ENCODE peak calls at places on chromosomes 1 and 21, in four cellular contexts. One of them, this sample, is unnamed.

GRCh38 chr1:185393821-185394220 is 76.8 kb upstream of the IVNS1ABP start:
- DNase-seq in heart left ventricle: no peak
- DNase-seq in Peyer's patch: no peak
- DNase-seq in transverse colon: no peak
- DNase-seq in this sample: no peak

GRCh38 chr1:50419192-50419906 is 3.9 kb downstream of the DMRTA2 start:
- DNase-seq in heart left ventricle: no peak
- DNase-seq in Peyer's patch: peak; percentile 54
- DNase-seq in transverse colon: no peak
- DNase-seq in this sample: peak; percentile 28

GRCh38 chr1:230194525-230194924 is 127.5 kb downstream of the GALNT2 start:
- DNase-seq in heart left ventricle: no peak
- DNase-seq in Peyer's patch: no peak
- DNase-seq in transverse colon: no peak
- DNase-seq in this sample: no peak

GRCh38 chr1:51648180-51649109 is 31.6 kb downstream of the OSBPL9 start:
- DNase-seq in heart left ventricle: no peak
- DNase-seq in Peyer's patch: peak; percentile 53
- DNase-seq in transverse colon: peak; percentile 56
- DNase-seq in this sample: peak; percentile 58

GRCh38 chr1:59128784-59129227 is 168.1 kb upstream of the FGGY start:
- DNase-seq in heart left ventricle: no peak
- DNase-seq in Peyer's patch: no peak
- DNase-seq in transverse colon: no peak
- DNase-seq in this sample: no peak

GRCh38 chr1:5691795-5692517 is 300.3 kb downstream of the NPHP4 start:
- DNase-seq in heart left ventricle: no peak
- DNase-seq in Peyer's patch: no peak
- DNase-seq in transverse colon: no peak
- DNase-seq in this sample: no peak

GRCh38 chr1:208791458-208791857 is 547.3 kb upstream of the PLXNA2 start:
- DNase-seq in heart left ventricle: no peak
- DNase-seq in Peyer's patch: no peak
- DNase-seq in transverse colon: no peak
- DNase-seq in this sample: no peak

GRCh38 chr1:31591425-31592093 is 15.2 kb downstream of the TINAGL1 start:
- DNase-seq in heart left ventricle: no peak
- DNase-seq in Peyer's patch: peak; percentile 48
- DNase-seq in transverse colon: no peak
- DNase-seq in this sample: no peak

GRCh38 chr1:218462591-218462990 is 117.5 kb downstream of the TGFB2 start:
- DNase-seq in heart left ventricle: no peak
- DNase-seq in Peyer's patch: no peak
- DNase-seq in transverse colon: no peak
- DNase-seq in this sample: no peak

GRCh38 chr1:244780311-244780710 is 55.1 kb upstream of the COX20 start:
- DNase-seq in heart left ventricle: no peak
- DNase-seq in Peyer's patch: no peak
- DNase-seq in transverse colon: no peak
- DNase-seq in this sample: no peak

GRCh38 chr1:208851376-208851775 is 607.2 kb upstream of the PLXNA2 start:
- DNase-seq in heart left ventricle: no peak
- DNase-seq in Peyer's patch: no peak
- DNase-seq in transverse colon: no peak
- DNase-seq in this sample: no peak

GRCh38 chr1:46174448-46175231 is at the start of gene TSPAN1:
- DNase-seq in heart left ventricle: no peak
- DNase-seq in Peyer's patch: no peak
- DNase-seq in transverse colon: no peak
- DNase-seq in this sample: no peak

GRCh38 chr1:231512147-231512698 is 16.2 kb upstream of the TSNAX start:
- DNase-seq in heart left ventricle: no peak
- DNase-seq in Peyer's patch: no peak
- DNase-seq in transverse colon: no peak
- DNase-seq in this sample: no peak

GRCh38 chr1:222736972-222737371 is at the start of gene FAM177B:
- DNase-seq in heart left ventricle: no peak
- DNase-seq in Peyer's patch: no peak
- DNase-seq in transverse colon: no peak
- DNase-seq in this sample: no peak

GRCh38 chr1:233972951-233973635 is 68.6 kb downstream of the SLC35F3 start:
- DNase-seq in heart left ventricle: no peak
- DNase-seq in Peyer's patch: no peak
- DNase-seq in transverse colon: no peak
- DNase-seq in this sample: peak; percentile 5

GRCh38 chr1:155188268-155188667 is 14.6 kb downstream of the TRIM46 start:
- DNase-seq in heart left ventricle: no peak
- DNase-seq in Peyer's patch: peak; percentile 24
- DNase-seq in transverse colon: no peak
- DNase-seq in this sample: no peak

GRCh38 chr21:27036736-27037301 is 69.9 kb upstream of the ADAMTS5 start:
- DNase-seq in heart left ventricle: peak; percentile 40
- DNase-seq in Peyer's patch: no peak
- DNase-seq in transverse colon: no peak
- DNase-seq in this sample: no peak

GRCh38 chr1:224650329-224650728 is 34.2 kb downstream of the CNIH3 start:
- DNase-seq in heart left ventricle: no peak
- DNase-seq in Peyer's patch: no peak
- DNase-seq in transverse colon: no peak
- DNase-seq in this sample: no peak

GRCh38 chr1:22788298-22788697 is 77.7 kb downstream of the EPHB2 start:
- DNase-seq in heart left ventricle: no peak
- DNase-seq in Peyer's patch: peak; percentile 58
- DNase-seq in transverse colon: no peak
- DNase-seq in this sample: no peak

GRCh38 chr1:147111381-147112130 is 60.7 kb downstream of the PRKAB2 start:
- DNase-seq in heart left ventricle: no peak
- DNase-seq in Peyer's patch: no peak
- DNase-seq in transverse colon: no peak
- DNase-seq in this sample: no peak

GRCh38 chr1:173205146-173206051 is 1.7 kb downstream of the TNFSF4 start:
- DNase-seq in heart left ventricle: no peak
- DNase-seq in Peyer's patch: no peak
- DNase-seq in transverse colon: no peak
- DNase-seq in this sample: no peak

GRCh38 chr1:183633676-183634343 is 1.8 kb downstream of the ARPC5 start:
- DNase-seq in heart left ventricle: no peak
- DNase-seq in Peyer's patch: no peak
- DNase-seq in transverse colon: no peak
- DNase-seq in this sample: peak; percentile 57

GRCh38 chr1:222914861-222915632 is 100.2 kb downstream of the DISP1 start:
- DNase-seq in heart left ventricle: no peak
- DNase-seq in Peyer's patch: no peak
- DNase-seq in transverse colon: no peak
- DNase-seq in this sample: no peak

GRCh38 chr1:8955367-8955766 is 9.7 kb downstream of the CA6 start:
- DNase-seq in heart left ventricle: no peak
- DNase-seq in Peyer's patch: no peak
- DNase-seq in transverse colon: no peak
- DNase-seq in this sample: no peak

GRCh38 chr1:119840745-119841144 is 29.5 kb upstream of the REG4 start:
- DNase-seq in heart left ventricle: no peak
- DNase-seq in Peyer's patch: no peak
- DNase-seq in transverse colon: no peak
- DNase-seq in this sample: peak; percentile 21

GRCh38 chr1:236502972-236503639 is 20.7 kb upstream of the LGALS8 start:
- DNase-seq in heart left ventricle: peak; percentile 52
- DNase-seq in Peyer's patch: no peak
- DNase-seq in transverse colon: peak; percentile 63
- DNase-seq in this sample: peak; percentile 13

GRCh38 chr21:18832950-18833349 is 429.4 kb upstream of the TMPRSS15 start:
- DNase-seq in heart left ventricle: no peak
- DNase-seq in Peyer's patch: no peak
- DNase-seq in transverse colon: no peak
- DNase-seq in this sample: no peak

GRCh38 chr1:62273953-62274352 is 45.3 kb downstream of the KANK4 start:
- DNase-seq in heart left ventricle: no peak
- DNase-seq in Peyer's patch: no peak
- DNase-seq in transverse colon: no peak
- DNase-seq in this sample: no peak

GRCh38 chr21:39651206-39651605 is 38.5 kb downstream of the B3GALT5 start:
- DNase-seq in heart left ventricle: no peak
- DNase-seq in Peyer's patch: no peak
- DNase-seq in transverse colon: no peak
- DNase-seq in this sample: no peak

GRCh38 chr1:76135835-76136234 is 61.3 kb downstream of the ST6GALNAC3 start:
- DNase-seq in heart left ventricle: no peak
- DNase-seq in Peyer's patch: no peak
- DNase-seq in transverse colon: no peak
- DNase-seq in this sample: no peak

DNA sequence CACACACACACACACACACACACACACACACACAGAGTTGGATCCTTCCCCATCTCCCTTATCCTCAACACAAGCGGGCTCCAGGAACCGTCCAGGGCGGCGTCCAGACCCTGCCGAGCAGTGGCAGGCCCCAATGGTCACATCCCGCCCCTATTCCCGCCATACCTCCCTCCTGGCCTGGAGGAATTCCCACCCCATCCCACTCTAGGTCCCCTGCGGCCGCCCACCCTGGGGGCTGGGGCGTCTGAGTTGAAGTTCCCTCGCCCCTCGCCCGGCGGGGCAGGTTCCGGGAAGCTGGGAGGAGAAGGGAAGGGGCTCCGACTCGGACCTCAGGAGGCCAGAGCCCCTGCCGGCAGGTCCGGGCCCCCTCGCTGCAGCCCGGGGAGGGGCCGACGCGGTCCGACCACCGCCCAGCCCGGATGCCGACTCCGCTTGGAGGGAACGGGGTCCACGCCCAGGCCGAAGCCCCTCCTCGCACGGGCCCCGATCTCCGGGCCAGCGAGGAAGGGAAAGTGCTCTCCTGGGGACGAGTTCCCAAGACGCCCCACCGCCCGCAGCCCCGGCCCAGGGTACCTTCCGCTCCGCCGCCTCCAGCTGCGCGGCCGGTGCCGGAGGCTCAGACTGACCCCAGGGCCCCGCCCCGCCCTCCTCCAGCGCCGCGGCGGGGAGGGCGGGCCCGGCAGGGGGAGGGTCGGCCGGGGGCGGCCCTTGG is at the start of gene RHOC:
- DNase-seq in heart left ventricle: peak; percentile 85
- DNase-seq in Peyer's patch: peak; percentile 87
- DNase-seq in transverse colon: peak; percentile 81
- DNase-seq in this sample: peak; percentile 72
- TF ChIP-seq POLR2A in heart left ventricle: peak; percentile 64
- TF ChIP-seq POLR2A in Peyer's patch: peak; percentile 87
- TF ChIP-seq POLR2A in transverse colon: peak; percentile 89
- TF ChIP-seq POLR2A in this sample: no peak

GRCh38 chr1:19074902-19075721 is 118.6 kb upstream of the IFFO2 start:
- DNase-seq in heart left ventricle: no peak
- DNase-seq in Peyer's patch: no peak
- DNase-seq in transverse colon: peak; percentile 74
- DNase-seq in this sample: no peak
- TF ChIP-seq POLR2A in heart left ventricle: no peak
- TF ChIP-seq POLR2A in Peyer's patch: no peak
- TF ChIP-seq POLR2A in transverse colon: no peak
- TF ChIP-seq POLR2A in this sample: no peak

GRCh38 chr1:10935241-10935640 is 77.2 kb upstream of the TARDBP start:
- DNase-seq in heart left ventricle: no peak
- DNase-seq in Peyer's patch: no peak
- DNase-seq in transverse colon: peak; percentile 37
- DNase-seq in this sample: no peak
- TF ChIP-seq POLR2A in heart left ventricle: no peak
- TF ChIP-seq POLR2A in Peyer's patch: no peak
- TF ChIP-seq POLR2A in transverse colon: no peak
- TF ChIP-seq POLR2A in this sample: no peak

GRCh38 chr1:29549001-29549400 is 312.7 kb downstream of the PTPRU start:
- DNase-seq in heart left ventricle: no peak
- DNase-seq in Peyer's patch: no peak
- DNase-seq in transverse colon: no peak
- DNase-seq in this sample: no peak
- TF ChIP-seq POLR2A in heart left ventricle: no peak
- TF ChIP-seq POLR2A in Peyer's patch: no peak
- TF ChIP-seq POLR2A in transverse colon: no peak
- TF ChIP-seq POLR2A in this sample: no peak

GRCh38 chr1:150575072-150575489 is 4.3 kb downstream of the MCL1 start:
- DNase-seq in heart left ventricle: no peak
- DNase-seq in Peyer's patch: peak; percentile 1
- DNase-seq in transverse colon: no peak
- DNase-seq in this sample: no peak

GRCh38 chr1:150574260-150575071 is 4.9 kb downstream of the MCL1 start:
- DNase-seq in heart left ventricle: no peak
- DNase-seq in Peyer's patch: peak; percentile 19
- DNase-seq in transverse colon: no peak
- DNase-seq in this sample: no peak

GRCh38 chr1:150576794-150577556 is 2.4 kb downstream of the MCL1 start:
- DNase-seq in heart left ventricle: no peak
- DNase-seq in Peyer's patch: peak; percentile 9
- DNase-seq in transverse colon: no peak
- DNase-seq in this sample: no peak

GRCh38 chr1:150576367-150576711 is 3.1 kb downstream of the MCL1 start:
- DNase-seq in heart left ventricle: no peak
- DNase-seq in Peyer's patch: no peak
- DNase-seq in transverse colon: no peak
- DNase-seq in this sample: no peak

GRCh38 chr1:150575518-150576366 is 3.7 kb downstream of the MCL1 start:
- DNase-seq in heart left ventricle: no peak
- DNase-seq in Peyer's patch: peak; percentile 3
- DNase-seq in transverse colon: no peak
- DNase-seq in this sample: no peak
- TF ChIP-seq POLR2A in heart left ventricle: no peak
- TF ChIP-seq POLR2A in Peyer's patch: no peak
- TF ChIP-seq POLR2A in transverse colon: no peak
- TF ChIP-seq POLR2A in this sample: peak; percentile 17

DNA sequence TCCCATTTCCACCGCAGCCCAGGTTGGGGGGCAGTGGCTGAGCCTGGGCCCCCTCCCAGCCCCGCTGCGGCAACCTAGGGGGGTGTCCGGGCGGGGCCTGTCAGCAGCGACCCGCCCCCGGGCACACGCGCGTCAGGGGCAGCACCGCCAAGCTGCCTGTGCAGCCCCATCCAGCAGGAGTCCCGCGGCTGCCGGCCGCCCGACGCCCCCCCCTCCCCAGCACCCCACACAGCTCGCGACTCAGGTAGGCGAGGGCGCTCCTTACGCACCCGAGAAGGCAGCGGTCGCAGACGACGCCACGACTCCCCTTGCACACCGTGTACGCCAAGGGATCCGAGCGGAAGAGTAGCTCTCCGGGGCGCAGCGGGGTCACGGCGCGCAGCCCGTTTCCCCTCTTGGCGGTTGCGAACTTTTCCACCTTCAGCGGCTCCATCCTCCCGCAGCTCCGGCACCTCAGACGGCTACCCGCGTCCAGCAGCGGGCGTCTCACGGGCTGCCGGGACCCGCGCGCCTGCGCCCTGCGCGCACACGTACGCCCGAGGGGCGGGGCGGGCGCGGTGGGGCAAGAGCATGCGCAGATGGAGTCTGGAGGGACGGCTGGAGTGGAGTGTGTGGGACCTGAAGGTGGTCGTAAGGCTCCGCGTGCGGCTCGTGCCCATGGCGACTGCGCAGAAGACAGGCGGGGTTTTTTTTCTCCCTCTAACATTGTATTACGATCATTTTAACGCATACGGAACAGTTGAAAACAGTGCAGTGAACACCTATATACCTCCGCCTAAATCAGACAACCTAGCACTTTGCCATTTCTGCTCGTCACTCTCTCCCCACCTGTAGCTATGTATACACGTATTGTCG is at the start of gene SMYD3:
- DNase-seq in heart left ventricle: peak; percentile 79
- DNase-seq in Peyer's patch: peak; percentile 87
- DNase-seq in transverse colon: peak; percentile 78
- DNase-seq in this sample: peak; percentile 88
- TF ChIP-seq POLR2A in heart left ventricle: no peak
- TF ChIP-seq POLR2A in Peyer's patch: peak; percentile 16
- TF ChIP-seq POLR2A in transverse colon: peak; percentile 45
- TF ChIP-seq POLR2A in this sample: peak; percentile 27